ENCODE peak calls at places on chromosomes 3 and 15, in six cellular contexts. A, Z, K, I, S and V are unnamed samples. For H3K36me3, the result is how much of the 10 kb centered on the place peaks cover.

GRCh38 chr3:149657796-149658443 is at the start of gene WWTR1:
- DNase-seq in I (peak), K (peak), Z (no peak), A (peak), S (peak), V (peak)

GRCh38 chr3:8767667-8768363 is 1.6 kb downstream of the OXTR start:
- DNase-seq in A (no peak), K (no peak), S (no peak), Z (no peak), I (peak), V (no peak)

GRCh38 chr15:24858737-24859601 is 95.8 kb upstream of the SNRPN start:
- DNase-seq in A (no peak), Z (no peak), I (no peak), S (no peak), K (no peak), V (no peak)

GRCh38 chr3:168933614-168934013 is 729.9 kb downstream of the MECOM start:
- DNase-seq in A (no peak), I (no peak), S (no peak), Z (no peak), K (no peak), V (no peak)

GRCh38 chr3:185362850-185363661 is at the start of gene MAP3K13:
- DNase-seq in K (peak), A (peak), S (peak), I (peak), Z (peak), V (peak)

GRCh38 chr3:133965033-133965570 is 64.6 kb downstream of the SLCO2A1 start:
- DNase-seq in S (no peak), Z (no peak), I (no peak), K (no peak), A (no peak), V (no peak)

GRCh38 chr3:169448501-169448900 is 215.0 kb downstream of the MECOM start:
- DNase-seq in I (no peak), S (no peak), A (no peak), Z (no peak), K (no peak), V (no peak)

GRCh38 chr15:101504373-101504772 is 14.9 kb upstream of the PCSK6 start:
- DNase-seq in A (no peak), K (no peak), Z (no peak), S (no peak), I (no peak), V (peak)

GRCh38 chr15:69082556-69082955 is 68.1 kb downstream of the NOX5 start:
- DNase-seq in I (no peak), K (no peak), A (no peak), Z (no peak), S (no peak), V (no peak)

GRCh38 chr15:39468341-39468740 is 112.5 kb upstream of the THBS1 start:
- DNase-seq in S (no peak), Z (no peak), I (no peak), K (no peak), A (no peak), V (no peak)

GRCh38 chr3:16216373-16216935 is 42.0 kb downstream of the GALNT15 start:
- DNase-seq in S (no peak), K (no peak), I (no peak), Z (no peak), A (no peak), V (no peak)

GRCh38 chr3:15478300-15478979 is 43.1 kb downstream of the COLQ start:
- DNase-seq in S (no peak), K (no peak), A (no peak), I (no peak), Z (no peak), V (peak)

GRCh38 chr3:117995795-117996194 is 1038.9 kb downstream of the IGSF11 start:
- DNase-seq in Z (no peak), K (no peak), A (no peak), S (no peak), I (no peak), V (no peak)

GRCh38 chr3:125694761-125695294 is 99.5 kb upstream of the OSBPL11 start:
- DNase-seq in S (no peak), I (peak), K (no peak), Z (no peak), A (no peak), V (no peak)

GRCh38 chr3:137224464-137224863 is 266.7 kb downstream of the IL20RB start:
- DNase-seq in S (no peak), A (no peak), I (no peak), K (no peak), Z (no peak), V (no peak)

GRCh38 chr15:100663066-100663465 is 60.7 kb downstream of the ASB7 start:
- DNase-seq in Z (peak), S (no peak), I (no peak), A (no peak), K (no peak), V (no peak)

GRCh38 chr3:190017575-190018288 is 103.0 kb downstream of the P3H2 start:
- DNase-seq in S (no peak), A (no peak), K (no peak), I (peak), Z (peak), V (peak)

GRCh38 chr3:186098740-186099139 is 10.1 kb downstream of the ETV5 start:
- DNase-seq in K (no peak), I (no peak), Z (no peak), A (no peak), S (no peak), V (no peak)

GRCh38 chr15:44188810-44189209 is 6.3 kb downstream of the FRMD5 start:
- DNase-seq in I (no peak), Z (no peak), S (no peak), A (no peak), K (no peak), V (no peak)

GRCh38 chr3:37324752-37325407 is 150.5 kb upstream of the LRRFIP2 start:
- DNase-seq in K (no peak), I (no peak), S (no peak), A (no peak), Z (no peak), V (no peak)
- H3K36me3 ChIP-seq in K (half or more), I (half or more), S (half or more), A (under half), Z (half or more), V (under half)

GRCh38 chr3:57575966-57576610 is 20.0 kb downstream of the PDE12 start:
- DNase-seq in S (no peak), I (no peak), Z (no peak), A (no peak), K (no peak), V (no peak)
- H3K36me3 ChIP-seq in S (half or more), I (half or more), Z (half or more), A (under half), K (half or more), V (under half)

GRCh38 chr3:49683162-49683561 is 6.1 kb downstream of the MST1 start:
- DNase-seq in A (no peak), Z (no peak), S (no peak), I (no peak), K (no peak), V (no peak)
- H3K36me3 ChIP-seq in A (under half), Z (half or more), S (half or more), I (half or more), K (half or more), V (half or more)

DNA sequence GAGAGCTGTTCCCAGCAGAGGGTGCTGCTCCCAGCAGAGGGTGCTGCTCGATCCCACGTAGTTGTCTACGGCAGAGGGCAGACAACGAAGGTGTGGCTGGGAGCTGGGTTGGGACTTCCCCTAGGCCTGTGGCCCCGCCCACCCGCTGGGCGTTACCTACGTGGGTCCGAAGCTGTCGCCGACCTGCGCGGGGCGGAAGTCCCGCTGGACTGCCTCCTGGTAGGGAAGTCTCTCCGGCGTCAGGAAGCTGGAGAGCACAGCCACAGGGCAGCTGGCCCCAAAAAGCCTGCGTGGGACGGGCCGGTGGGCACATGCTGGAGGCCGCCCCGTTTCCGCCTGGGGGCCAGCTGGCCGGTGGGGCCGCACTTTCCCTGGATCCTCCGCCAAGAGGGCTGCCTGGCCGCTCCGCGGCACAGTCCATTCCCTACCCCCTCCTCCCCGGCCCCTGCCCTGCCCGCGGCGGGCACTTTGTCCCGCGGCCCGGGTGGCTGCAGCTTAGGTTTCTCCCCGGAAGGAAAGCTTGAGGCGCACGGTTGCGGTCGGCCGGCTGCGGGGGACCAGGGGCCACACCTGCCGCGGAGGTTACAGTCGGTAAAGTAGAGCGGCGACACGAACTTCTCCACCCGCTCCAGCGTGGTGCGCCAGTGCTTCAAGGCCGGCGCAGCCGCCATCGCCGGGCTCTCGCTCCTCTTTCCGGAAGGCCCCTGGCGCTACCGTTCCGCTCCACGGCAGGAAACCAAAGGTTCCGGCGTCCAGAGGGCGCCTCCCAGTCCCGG is at the start of gene MAN2C1:
- DNase-seq in K (peak), I (peak), A (peak), Z (peak), S (peak), V (peak)
- H3K36me3 ChIP-seq in K (half or more), I (half or more), A (under half), Z (under half), S (half or more), V (half or more)

DNA sequence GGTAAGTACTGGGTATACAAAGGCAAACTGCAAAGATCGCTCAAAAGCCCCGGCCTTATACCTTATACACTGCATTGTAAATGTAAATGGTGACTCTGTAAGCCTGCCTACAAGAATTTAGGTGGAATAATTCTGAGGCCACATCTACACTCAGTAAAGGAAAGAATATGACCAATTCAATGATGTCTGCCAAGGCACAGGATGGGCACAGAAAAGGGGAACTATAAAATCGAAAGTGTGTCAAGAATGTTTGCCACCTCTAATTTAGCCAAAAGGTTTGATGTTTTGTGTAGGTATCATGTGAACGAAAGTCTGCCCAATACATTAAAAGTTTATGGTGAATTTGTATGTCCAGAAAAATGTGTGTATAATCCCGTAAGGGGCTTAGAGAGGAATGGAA is 96.1 kb downstream of the FOXP1 start:
- DNase-seq in Z (no peak), K (no peak), I (no peak), A (no peak), S (no peak), V (no peak)
- H3K36me3 ChIP-seq in Z (under half), K (under half), I (under half), A (under half), S (under half), V (under half)

GRCh38 chr3:58349792-58350626 is 17.3 kb downstream of the PXK start:
- DNase-seq in Z (no peak), S (no peak), I (peak), K (no peak), A (no peak), V (no peak)
- H3K36me3 ChIP-seq in Z (under half), S (under half), I (under half), K (under half), A (under half), V (under half)

DNA sequence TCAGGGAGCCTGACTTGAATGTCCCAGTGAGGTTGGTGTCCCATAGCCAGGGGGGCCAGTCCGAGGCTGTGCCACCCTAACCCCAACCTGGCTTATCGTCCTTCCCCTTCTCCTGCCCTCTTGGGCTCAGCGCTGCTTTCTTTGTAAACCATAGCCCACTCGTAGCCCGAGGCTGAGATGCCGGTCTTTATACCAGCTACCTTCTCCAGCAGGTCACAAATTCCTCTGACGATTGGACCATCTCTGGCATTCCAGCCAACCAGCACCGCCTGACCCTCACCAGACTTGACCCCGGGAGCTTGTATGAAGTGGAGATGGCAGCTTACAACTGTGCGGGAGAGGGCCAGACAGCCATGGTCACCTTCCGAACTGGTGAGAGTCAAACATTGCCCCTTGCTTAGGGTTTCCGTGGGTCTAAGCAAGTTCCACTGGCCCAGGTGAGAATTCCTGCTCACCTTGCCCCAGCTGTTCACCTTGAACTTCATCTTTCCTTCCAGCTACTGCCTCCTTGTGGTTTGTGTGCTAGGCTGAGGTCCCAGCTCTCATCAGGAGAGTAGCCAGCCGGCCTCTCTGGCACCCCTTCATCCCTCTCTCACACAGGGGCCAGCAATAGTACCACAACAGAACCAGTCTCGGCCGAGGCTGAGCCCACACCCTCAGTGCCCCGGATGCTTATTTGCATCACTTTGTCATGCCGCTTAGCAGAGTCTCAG is 66.7 kb downstream of the BOC start:
- DNase-seq in K (no peak), Z (no peak), I (no peak), A (no peak), S (no peak), V (no peak)
- H3K36me3 ChIP-seq in K (under half), Z (under half), I (half or more), A (under half), S (half or more), V (under half)

GRCh38 chr3:53225651-53226050 is 30.2 kb downstream of the TKT start:
- DNase-seq in A (no peak), K (no peak), Z (no peak), S (no peak), I (no peak), V (no peak)

GRCh38 chr3:53227993-53228885 is 27.6 kb downstream of the TKT start:
- DNase-seq in I (no peak), A (no peak), K (no peak), S (no peak), Z (no peak), V (peak)

GRCh38 chr3:53226142-53226840 is 29.5 kb downstream of the TKT start:
- DNase-seq in I (no peak), S (no peak), Z (no peak), A (no peak), K (no peak), V (no peak)

GRCh38 chr3:53225181-53225580 is 30.6 kb downstream of the TKT start:
- DNase-seq in Z (no peak), S (no peak), I (no peak), A (no peak), K (no peak), V (no peak)

GRCh38 chr3:53226841-53227407 is 28.9 kb downstream of the TKT start:
- DNase-seq in K (no peak), A (no peak), I (no peak), Z (no peak), S (no peak), V (no peak)
- H3K36me3 ChIP-seq in K (half or more), A (under half), I (half or more), Z (half or more), S (half or more), V (under half)